ENCODE peak calls at places on chromosomes 16 and 17, in seven cellular contexts. One of them, this sample, is unnamed.

GRCh38 chr17:13476722-13477121 is 125.0 kb downstream of the HS3ST3A1 start:
- DNase-seq in NCI-H510A treated with DMSO at 0.1 percent for 48 hours: no peak
- DNase-seq in endothelial cell: no peak
- DNase-seq in stimulated activated CD4-positive, alpha-beta T cell treated with anti-CD3 and anti-CD28 coated beads, Interleukin-1b, Interleukin-23, amount 100 ng/mL, for 1 hour: no peak
- DNase-seq in fibroblast of mammary gland: peak
- DNase-seq in thoracic aorta: no peak
- DNase-seq in T follicular helper cell: no peak
- DNase-seq in this sample: no peak

GRCh38 chr17:1628856-1629646 is 417 bp upstream of the SLC43A2 start:
- DNase-seq in T follicular helper cell: peak
- DNase-seq in thoracic aorta: peak
- DNase-seq in NCI-H510A treated with DMSO at 0.1 percent for 48 hours: peak
- DNase-seq in fibroblast of mammary gland: peak
- DNase-seq in endothelial cell: peak
- DNase-seq in stimulated activated CD4-positive, alpha-beta T cell treated with anti-CD3 and anti-CD28 coated beads, Interleukin-1b, Interleukin-23, amount 100 ng/mL, for 1 hour: peak
- DNase-seq in this sample: peak

GRCh38 chr17:77120866-77121265 is 19.9 kb upstream of the SEC14L1 start:
- DNase-seq in stimulated activated CD4-positive, alpha-beta T cell treated with anti-CD3 and anti-CD28 coated beads, Interleukin-1b, Interleukin-23, amount 100 ng/mL, for 1 hour: no peak
- DNase-seq in NCI-H510A treated with DMSO at 0.1 percent for 48 hours: no peak
- DNase-seq in thoracic aorta: no peak
- DNase-seq in fibroblast of mammary gland: peak
- DNase-seq in endothelial cell: no peak
- DNase-seq in T follicular helper cell: no peak
- DNase-seq in this sample: no peak

GRCh38 chr16:71628810-71629209 is 2.8 kb downstream of the MARVELD3 start:
- DNase-seq in endothelial cell: peak
- DNase-seq in fibroblast of mammary gland: peak
- DNase-seq in thoracic aorta: no peak
- DNase-seq in T follicular helper cell: no peak
- DNase-seq in NCI-H510A treated with DMSO at 0.1 percent for 48 hours: peak
- DNase-seq in stimulated activated CD4-positive, alpha-beta T cell treated with anti-CD3 and anti-CD28 coated beads, Interleukin-1b, Interleukin-23, amount 100 ng/mL, for 1 hour: no peak
- DNase-seq in this sample: no peak

GRCh38 chr16:79429276-79430128 is 171.0 kb downstream of the MAF start:
- DNase-seq in thoracic aorta: no peak
- DNase-seq in endothelial cell: no peak
- DNase-seq in fibroblast of mammary gland: no peak
- DNase-seq in stimulated activated CD4-positive, alpha-beta T cell treated with anti-CD3 and anti-CD28 coated beads, Interleukin-1b, Interleukin-23, amount 100 ng/mL, for 1 hour: no peak
- DNase-seq in T follicular helper cell: no peak
- DNase-seq in NCI-H510A treated with DMSO at 0.1 percent for 48 hours: no peak
- DNase-seq in this sample: no peak

GRCh38 chr16:76309639-76310335 is 32.6 kb downstream of the CNTNAP4 start:
- DNase-seq in T follicular helper cell: no peak
- DNase-seq in endothelial cell: no peak
- DNase-seq in stimulated activated CD4-positive, alpha-beta T cell treated with anti-CD3 and anti-CD28 coated beads, Interleukin-1b, Interleukin-23, amount 100 ng/mL, for 1 hour: no peak
- DNase-seq in fibroblast of mammary gland: no peak
- DNase-seq in thoracic aorta: no peak
- DNase-seq in NCI-H510A treated with DMSO at 0.1 percent for 48 hours: no peak
- DNase-seq in this sample: no peak

GRCh38 chr17:41464682-41465081 is 2.5 kb downstream of the KRT32 start:
- DNase-seq in fibroblast of mammary gland: peak
- DNase-seq in endothelial cell: no peak
- DNase-seq in NCI-H510A treated with DMSO at 0.1 percent for 48 hours: no peak
- DNase-seq in thoracic aorta: peak
- DNase-seq in T follicular helper cell: no peak
- DNase-seq in stimulated activated CD4-positive, alpha-beta T cell treated with anti-CD3 and anti-CD28 coated beads, Interleukin-1b, Interleukin-23, amount 100 ng/mL, for 1 hour: no peak
- DNase-seq in this sample: peak

GRCh38 chr16:25716186-25716585 is 24.4 kb downstream of the HS3ST4 start:
- DNase-seq in endothelial cell: no peak
- DNase-seq in NCI-H510A treated with DMSO at 0.1 percent for 48 hours: no peak
- DNase-seq in T follicular helper cell: no peak
- DNase-seq in thoracic aorta: no peak
- DNase-seq in stimulated activated CD4-positive, alpha-beta T cell treated with anti-CD3 and anti-CD28 coated beads, Interleukin-1b, Interleukin-23, amount 100 ng/mL, for 1 hour: no peak
- DNase-seq in fibroblast of mammary gland: no peak
- DNase-seq in this sample: no peak

GRCh38 chr17:50076591-50077235 is 18.4 kb upstream of the PDK2 start:
- DNase-seq in NCI-H510A treated with DMSO at 0.1 percent for 48 hours: no peak
- DNase-seq in T follicular helper cell: no peak
- DNase-seq in endothelial cell: no peak
- DNase-seq in thoracic aorta: no peak
- DNase-seq in fibroblast of mammary gland: no peak
- DNase-seq in stimulated activated CD4-positive, alpha-beta T cell treated with anti-CD3 and anti-CD28 coated beads, Interleukin-1b, Interleukin-23, amount 100 ng/mL, for 1 hour: no peak
- DNase-seq in this sample: no peak

GRCh38 chr17:74011963-74012362 is 191.5 kb upstream of the RPL38 start:
- DNase-seq in endothelial cell: no peak
- DNase-seq in NCI-H510A treated with DMSO at 0.1 percent for 48 hours: peak
- DNase-seq in T follicular helper cell: no peak
- DNase-seq in thoracic aorta: no peak
- DNase-seq in stimulated activated CD4-positive, alpha-beta T cell treated with anti-CD3 and anti-CD28 coated beads, Interleukin-1b, Interleukin-23, amount 100 ng/mL, for 1 hour: no peak
- DNase-seq in fibroblast of mammary gland: no peak
- DNase-seq in this sample: no peak

GRCh38 chr17:80279895-80280294 is 19.2 kb downstream of the RNF213 start:
- DNase-seq in fibroblast of mammary gland: peak
- DNase-seq in endothelial cell: no peak
- DNase-seq in NCI-H510A treated with DMSO at 0.1 percent for 48 hours: no peak
- DNase-seq in stimulated activated CD4-positive, alpha-beta T cell treated with anti-CD3 and anti-CD28 coated beads, Interleukin-1b, Interleukin-23, amount 100 ng/mL, for 1 hour: no peak
- DNase-seq in thoracic aorta: no peak
- DNase-seq in T follicular helper cell: no peak
- DNase-seq in this sample: no peak

GRCh38 chr17:65413390-65413789 is 148.1 kb downstream of the AXIN2 start:
- DNase-seq in NCI-H510A treated with DMSO at 0.1 percent for 48 hours: no peak
- DNase-seq in fibroblast of mammary gland: no peak
- DNase-seq in T follicular helper cell: no peak
- DNase-seq in endothelial cell: no peak
- DNase-seq in stimulated activated CD4-positive, alpha-beta T cell treated with anti-CD3 and anti-CD28 coated beads, Interleukin-1b, Interleukin-23, amount 100 ng/mL, for 1 hour: no peak
- DNase-seq in thoracic aorta: no peak
- DNase-seq in this sample: no peak

GRCh38 chr17:17782425-17783120 is 54.2 kb downstream of the SREBF1 start:
- DNase-seq in stimulated activated CD4-positive, alpha-beta T cell treated with anti-CD3 and anti-CD28 coated beads, Interleukin-1b, Interleukin-23, amount 100 ng/mL, for 1 hour: no peak
- DNase-seq in NCI-H510A treated with DMSO at 0.1 percent for 48 hours: no peak
- DNase-seq in fibroblast of mammary gland: no peak
- DNase-seq in endothelial cell: no peak
- DNase-seq in thoracic aorta: no peak
- DNase-seq in T follicular helper cell: no peak
- DNase-seq in this sample: no peak

GRCh38 chr16:14378684-14379467 is 251.2 kb downstream of the PARN start:
- DNase-seq in endothelial cell: no peak
- DNase-seq in NCI-H510A treated with DMSO at 0.1 percent for 48 hours: no peak
- DNase-seq in thoracic aorta: no peak
- DNase-seq in stimulated activated CD4-positive, alpha-beta T cell treated with anti-CD3 and anti-CD28 coated beads, Interleukin-1b, Interleukin-23, amount 100 ng/mL, for 1 hour: no peak
- DNase-seq in fibroblast of mammary gland: peak
- DNase-seq in T follicular helper cell: no peak
- DNase-seq in this sample: no peak

GRCh38 chr17:63675231-63675606 is 24.7 kb downstream of the LIMD2 start:
- DNase-seq in NCI-H510A treated with DMSO at 0.1 percent for 48 hours: no peak
- DNase-seq in endothelial cell: no peak
- DNase-seq in stimulated activated CD4-positive, alpha-beta T cell treated with anti-CD3 and anti-CD28 coated beads, Interleukin-1b, Interleukin-23, amount 100 ng/mL, for 1 hour: no peak
- DNase-seq in thoracic aorta: no peak
- DNase-seq in fibroblast of mammary gland: no peak
- DNase-seq in T follicular helper cell: no peak
- DNase-seq in this sample: no peak

GRCh38 chr17:20922128-20922670 is 120.6 kb downstream of the USP22 start:
- DNase-seq in stimulated activated CD4-positive, alpha-beta T cell treated with anti-CD3 and anti-CD28 coated beads, Interleukin-1b, Interleukin-23, amount 100 ng/mL, for 1 hour: no peak
- DNase-seq in endothelial cell: no peak
- DNase-seq in T follicular helper cell: no peak
- DNase-seq in thoracic aorta: no peak
- DNase-seq in fibroblast of mammary gland: peak
- DNase-seq in NCI-H510A treated with DMSO at 0.1 percent for 48 hours: no peak
- DNase-seq in this sample: no peak

GRCh38 chr16:72128701-72129100 is 35.1 kb downstream of the DHX38 start:
- DNase-seq in endothelial cell: no peak
- DNase-seq in NCI-H510A treated with DMSO at 0.1 percent for 48 hours: no peak
- DNase-seq in T follicular helper cell: no peak
- DNase-seq in fibroblast of mammary gland: no peak
- DNase-seq in thoracic aorta: no peak
- DNase-seq in stimulated activated CD4-positive, alpha-beta T cell treated with anti-CD3 and anti-CD28 coated beads, Interleukin-1b, Interleukin-23, amount 100 ng/mL, for 1 hour: no peak
- DNase-seq in this sample: no peak

GRCh38 chr17:16941072-16941641 is 30.8 kb downstream of the TNFRSF13B start:
- DNase-seq in thoracic aorta: no peak
- DNase-seq in endothelial cell: no peak
- DNase-seq in stimulated activated CD4-positive, alpha-beta T cell treated with anti-CD3 and anti-CD28 coated beads, Interleukin-1b, Interleukin-23, amount 100 ng/mL, for 1 hour: no peak
- DNase-seq in NCI-H510A treated with DMSO at 0.1 percent for 48 hours: no peak
- DNase-seq in T follicular helper cell: no peak
- DNase-seq in fibroblast of mammary gland: no peak
- DNase-seq in this sample: no peak

GRCh38 chr16:88287219-88287618 is 95.5 kb upstream of the ZNF469 start:
- DNase-seq in stimulated activated CD4-positive, alpha-beta T cell treated with anti-CD3 and anti-CD28 coated beads, Interleukin-1b, Interleukin-23, amount 100 ng/mL, for 1 hour: no peak
- DNase-seq in fibroblast of mammary gland: peak
- DNase-seq in thoracic aorta: no peak
- DNase-seq in NCI-H510A treated with DMSO at 0.1 percent for 48 hours: no peak
- DNase-seq in endothelial cell: no peak
- DNase-seq in T follicular helper cell: no peak
- DNase-seq in this sample: no peak

GRCh38 chr16:72848045-72848410 is 199.9 kb downstream of the ZFHX3 start:
- DNase-seq in fibroblast of mammary gland: no peak
- DNase-seq in thoracic aorta: no peak
- DNase-seq in stimulated activated CD4-positive, alpha-beta T cell treated with anti-CD3 and anti-CD28 coated beads, Interleukin-1b, Interleukin-23, amount 100 ng/mL, for 1 hour: no peak
- DNase-seq in T follicular helper cell: no peak
- DNase-seq in endothelial cell: no peak
- DNase-seq in NCI-H510A treated with DMSO at 0.1 percent for 48 hours: no peak
- DNase-seq in this sample: no peak